ENCODE peak calls at places on chromosomes 3 and 15, in nine cellular contexts. O, M, C, G, R, A, F, X and B are unnamed samples.

GRCh38 chr15:28132524-28133275 is 33.6 kb upstream of the OCA2 start:
- DNase-seq in F (peak; percentile 90), O (peak; percentile 70), C (no peak), R (no peak), A (peak; percentile 8), X (no peak), G (no peak), M (peak; percentile 48), B (no peak)

GRCh38 chr3:183428140-183429023 is at the start of gene MCF2L2:
- DNase-seq in R (peak; percentile 78), X (peak; percentile 72), C (peak; percentile 87), G (peak; percentile 16), A (peak; percentile 78), F (peak; percentile 89), M (peak; percentile 48), O (peak; percentile 24), B (peak; percentile 60)

GRCh38 chr3:88773766-88774165 is 333.7 kb upstream of the EPHA3 start:
- DNase-seq in C (no peak), O (no peak), R (no peak), G (no peak), X (no peak), F (no peak), M (no peak), A (peak; percentile 30), B (no peak)

GRCh38 chr3:161349529-161350278 is 21.6 kb downstream of the SPTSSB start:
- DNase-seq in G (peak; percentile 90), M (peak; percentile 84), C (no peak), F (peak; percentile 89), A (peak; percentile 29), O (peak; percentile 97), X (peak; percentile 93), R (no peak), B (peak; percentile 97)

GRCh38 chr3:53818221-53819162 is 27.7 kb downstream of the CHDH start:
- DNase-seq in M (no peak), C (no peak), G (no peak), O (no peak), A (no peak), F (no peak), X (no peak), R (no peak), B (no peak)

GRCh38 chr15:74433592-74434259 is at the start of gene SEMA7A:
- DNase-seq in O (peak; percentile 75), M (peak; percentile 65), A (peak; percentile 88), G (peak; percentile 34), F (peak; percentile 99), X (peak; percentile 83), R (peak; percentile 94), C (peak; percentile 94), B (peak; percentile 39)

GRCh38 chr15:56222302-56222701 is 21.4 kb downstream of the RFX7 start:
- DNase-seq in R (no peak), A (no peak), O (no peak), M (no peak), F (no peak), C (no peak), G (no peak), X (no peak), B (no peak)

GRCh38 chr3:55540579-55540978 is 53.5 kb upstream of the WNT5A start:
- DNase-seq in A (peak; percentile 49), C (no peak), F (no peak), X (no peak), M (no peak), G (no peak), O (no peak), R (no peak), B (no peak)

GRCh38 chr3:136512391-136512790 is 239.8 kb downstream of the STAG1 start:
- DNase-seq in R (no peak), X (no peak), G (no peak), A (no peak), C (no peak), M (no peak), O (peak; percentile 38), F (no peak), B (no peak)

GRCh38 chr3:129039271-129040038 is 21.1 kb upstream of the GP9 start:
- DNase-seq in R (no peak), A (no peak), M (no peak), C (no peak), F (peak; percentile 65), X (no peak), G (no peak), O (no peak), B (peak; percentile 48)

GRCh38 chr3:87120221-87120620 is 106.9 kb upstream of the CHMP2B start:
- DNase-seq in X (peak; percentile 54), R (no peak), A (no peak), G (no peak), O (no peak), M (no peak), F (no peak), C (no peak), B (no peak)

GRCh38 chr3:114619771-114620170 is 325.9 kb downstream of the TIGIT start:
- DNase-seq in M (no peak), R (no peak), G (no peak), F (no peak), A (no peak), C (no peak), O (no peak), X (no peak), B (no peak)

GRCh38 chr15:74958908-74959642 is 2.5 kb upstream of the RPP25 start:
- DNase-seq in M (no peak), X (no peak), R (peak; percentile 63), G (no peak), F (peak; percentile 68), C (peak; percentile 74), O (no peak), A (peak; percentile 79), B (no peak)

DNA sequence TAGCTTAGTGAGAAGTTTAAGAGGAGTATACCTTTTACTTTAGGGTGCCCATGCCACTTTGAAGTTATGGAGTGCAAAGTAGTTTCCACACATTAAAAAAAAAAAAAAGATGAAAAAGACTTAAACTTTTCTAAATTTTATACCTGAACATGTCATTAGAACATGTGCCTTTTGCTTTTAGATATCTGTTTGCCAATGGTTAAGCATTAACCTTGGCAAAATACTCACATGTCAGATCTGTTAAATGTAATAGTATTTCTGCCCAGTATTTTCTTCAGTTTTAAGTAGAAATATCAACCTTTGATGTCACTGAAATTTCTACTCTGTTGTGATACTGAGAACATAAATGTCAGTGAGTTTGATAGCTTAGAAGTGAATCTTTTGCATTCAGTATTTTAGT is 12.2 kb downstream of the ZFAND6 start:
- DNase-seq in R (no peak), X (no peak), G (no peak), M (no peak), A (no peak), O (no peak), F (no peak), C (no peak), B (no peak)
- H3K4me1 ChIP-seq in R (peaks cover 7% of the 10 kb centered on the region), X (peaks cover 32% of the 10 kb centered on the region), G (peaks cover 23% of the 10 kb centered on the region), M (peaks cover 4% of the 10 kb centered on the region), A (no peaks in the 10 kb centered on the region), O (peaks cover 3% of the 10 kb centered on the region), F (peaks cover 40% of the 10 kb centered on the region), C (peaks cover 33% of the 10 kb centered on the region), B (peaks cover 38% of the 10 kb centered on the region)

DNA sequence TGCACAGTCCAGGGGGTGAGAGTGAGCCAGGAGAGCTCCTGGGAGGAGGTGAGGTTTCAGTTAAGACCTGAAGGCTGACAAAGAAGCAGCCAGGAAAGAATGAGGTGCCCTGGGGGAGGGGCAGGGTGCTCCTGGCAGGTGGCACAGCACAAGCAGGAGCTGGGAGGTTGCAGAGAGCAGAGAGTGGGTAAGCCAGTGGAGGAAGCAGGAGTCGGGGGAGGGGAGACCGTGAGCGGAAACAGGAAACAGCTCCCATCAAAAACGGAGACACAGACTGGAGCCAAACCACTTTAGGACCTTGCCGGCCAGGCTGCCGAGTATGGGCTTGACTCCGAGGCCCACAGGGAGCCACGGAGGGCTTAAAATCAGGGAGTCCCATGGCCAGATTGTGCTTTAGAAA is 12.1 kb upstream of the FBLN2 start:
- DNase-seq in A (peak; percentile 44), R (no peak), M (no peak), C (no peak), F (peak; percentile 11), O (no peak), X (peak; percentile 52), G (no peak), B (no peak)
- H3K4me2 ChIP-seq in A (no peak overlapping the region), R (no peak overlapping the region), M (no peak overlapping the region), C (no peak overlapping the region), F (no peak overlapping the region), O (no peak overlapping the region), X (peak overlapping the region; percentile 22), G (peak overlapping the region; percentile 69), B (peak overlapping the region; percentile 53)

GRCh38 chr3:46935989-46936620 is 40.4 kb downstream of the CCDC12 start:
- DNase-seq in A (no peak), X (no peak), C (no peak), O (no peak), R (no peak), G (no peak), M (no peak), F (no peak), B (no peak)
- H3K4me1 ChIP-seq in A (peaks cover 9% of the 10 kb centered on the region), X (peaks cover 57% of the 10 kb centered on the region), C (peaks cover 3% of the 10 kb centered on the region), O (peaks cover 48% of the 10 kb centered on the region), R (peaks cover 8% of the 10 kb centered on the region), G (peaks cover 70% of the 10 kb centered on the region), M (peaks cover 58% of the 10 kb centered on the region), F (peaks cover 49% of the 10 kb centered on the region), B (peaks cover 55% of the 10 kb centered on the region)

DNA sequence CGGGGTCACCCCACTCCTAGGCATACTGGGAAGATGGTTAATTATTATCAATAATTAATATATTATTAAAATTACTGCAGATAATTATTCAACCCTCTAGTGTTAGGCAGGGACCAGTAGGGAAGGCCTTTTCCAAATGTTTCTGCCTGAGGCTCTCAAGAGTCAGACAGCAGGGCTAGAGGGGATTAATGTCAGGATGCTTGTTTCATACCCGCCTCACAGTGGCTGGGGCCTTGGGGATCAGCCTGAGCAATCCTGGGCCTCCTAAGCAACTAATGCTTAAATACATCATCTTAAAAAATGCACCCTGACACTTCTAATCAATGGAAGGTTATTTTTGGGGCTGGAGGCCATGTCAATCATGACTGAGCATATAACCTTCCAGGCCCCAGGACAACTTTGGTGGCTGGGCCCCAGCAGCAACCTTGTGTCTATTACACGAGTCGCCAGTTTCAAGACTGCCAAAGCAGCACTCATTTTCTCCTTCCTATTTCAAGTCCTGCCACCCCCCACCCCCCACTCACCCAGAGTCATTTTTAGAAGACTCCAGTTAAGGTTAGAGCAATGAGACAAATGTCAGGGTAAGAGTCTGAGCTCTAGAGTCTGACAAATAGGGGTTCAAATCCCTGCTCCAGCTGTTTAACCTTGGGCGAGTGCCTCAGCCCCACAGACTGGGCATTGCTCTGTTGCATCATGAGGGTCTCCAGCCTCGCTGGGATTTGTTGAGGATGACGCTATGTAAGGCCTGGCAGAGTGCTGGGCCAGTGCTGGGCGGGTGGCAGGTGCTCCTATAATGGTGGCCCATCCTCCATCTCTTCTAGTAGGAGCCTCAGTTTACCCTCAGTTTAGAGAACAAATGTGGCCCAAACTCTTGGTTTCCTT is 6.1 kb downstream of the AMOTL2 start:
- DNase-seq in M (no peak), O (no peak), G (no peak), F (peak; percentile 88), A (no peak), X (no peak), R (peak; percentile 22), C (no peak), B (no peak)
- H3K4me2 ChIP-seq in M (no peak overlapping the region), O (peak overlapping the region; percentile 0), G (no peak overlapping the region), F (peak overlapping the region; percentile 46), A (no peak overlapping the region), X (no peak overlapping the region), R (no peak overlapping the region), C (no peak overlapping the region), B (peak overlapping the region; percentile 98)

DNA sequence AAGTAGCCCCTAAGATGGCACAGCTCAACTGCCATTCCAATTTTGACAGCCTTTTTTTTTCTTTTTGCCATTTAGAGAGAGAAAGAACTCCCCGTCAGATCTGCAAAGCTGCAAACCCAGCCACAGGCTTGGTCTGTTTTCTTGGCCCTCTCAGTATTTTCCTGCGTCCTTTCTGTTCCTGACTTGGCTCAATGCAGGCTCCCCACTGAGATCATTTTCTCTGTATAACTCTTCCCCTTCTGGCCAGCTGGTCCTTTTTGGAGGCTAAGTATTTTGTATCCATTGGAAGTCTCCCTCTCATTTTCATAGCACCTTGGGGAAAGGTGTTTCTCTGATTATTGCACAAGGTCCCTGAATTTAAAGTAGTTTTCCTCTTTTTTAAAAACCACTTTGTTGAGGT is 386.8 kb downstream of the UNC13C start:
- DNase-seq in F (no peak), X (no peak), G (no peak), R (no peak), C (peak; percentile 4), O (no peak), M (no peak), A (no peak), B (no peak)
- H3K4me1 ChIP-seq in F (no peaks in the 10 kb centered on the region), X (no peaks in the 10 kb centered on the region), G (no peaks in the 10 kb centered on the region), R (no peaks in the 10 kb centered on the region), C (no peaks in the 10 kb centered on the region), O (no peaks in the 10 kb centered on the region), M (no peaks in the 10 kb centered on the region), A (no peaks in the 10 kb centered on the region), B (no peaks in the 10 kb centered on the region)